ENCODE peak calls at places on chromosomes 5 and 9, in ten cellular contexts. L is left lung; P is HL-60; K is transverse colon; M is CD8-positive, alpha-beta T cell; Z is brain microvascular endothelial cell; G is psoas muscle; Q is CD8-positive, alpha-beta memory T cell; F is ovary; X is adrenal gland. E is an unnamed sample. For H3K27me3, the result is how much of the 10 kb centered on the place peaks cover.

GRCh38 chr5:38714240-38714639 is 131.6 kb upstream of the OSMR start:
- DNase-seq in L (no peak), P (no peak), K (no peak), M (no peak), Z (no peak), G (no peak), Q (no peak), F (no peak), X (no peak), E (no peak)

GRCh38 chr5:80933061-80933460 is 27.1 kb upstream of the RASGRF2 start:
- DNase-seq in L (no peak), P (no peak), K (no peak), M (no peak), Z (peak), G (no peak), Q (no peak), F (no peak), X (no peak), E (no peak)

GRCh38 chr5:37900692-37901091 is 60.9 kb upstream of the GDNF start:
- DNase-seq in L (no peak), P (no peak), K (peak), M (no peak), Z (peak), G (peak), Q (no peak), F (peak), X (peak), E (no peak)

GRCh38 chr5:3835817-3836216 is 240.2 kb downstream of the IRX1 start:
- DNase-seq in L (no peak), P (no peak), K (no peak), M (no peak), Z (no peak), G (no peak), Q (no peak), F (no peak), X (no peak), E (no peak)

GRCh38 chr5:156191547-156191946 is 135.4 kb upstream of the SGCD start:
- DNase-seq in L (no peak), P (no peak), K (no peak), M (no peak), Z (no peak), G (no peak), Q (no peak), F (no peak), X (no peak), E (no peak)

GRCh38 chr9:112411626-112412027 is 31.7 kb downstream of the HSDL2 start:
- DNase-seq in L (no peak), P (no peak), K (no peak), M (no peak), Z (no peak), G (no peak), Q (no peak), F (no peak), X (no peak), E (no peak)

GRCh38 chr5:25944786-25945185 is 1093.6 kb downstream of the CDH9 start:
- DNase-seq in L (no peak), P (no peak), K (no peak), M (no peak), Z (no peak), G (no peak), Q (no peak), F (no peak), X (no peak), E (no peak)

GRCh38 chr5:68464424-68464823 is 248.9 kb downstream of the PIK3R1 start:
- DNase-seq in L (no peak), P (peak), K (no peak), M (peak), Z (peak), G (no peak), Q (no peak), F (no peak), X (no peak), E (peak)

GRCh38 chr5:112146323-112146848 is 272.7 kb downstream of the EPB41L4A start:
- DNase-seq in L (no peak), P (no peak), K (no peak), M (no peak), Z (peak), G (peak), Q (no peak), F (no peak), X (peak), E (peak)

GRCh38 chr5:52981507-52981906 is 7.6 kb upstream of the ITGA2 start:
- DNase-seq in L (no peak), P (no peak), K (no peak), M (no peak), Z (no peak), G (no peak), Q (no peak), F (no peak), X (no peak), E (no peak)

GRCh38 chr5:150645070-150645700 is 4.7 kb downstream of the SYNPO start:
- DNase-seq in L (no peak), P (no peak), K (no peak), M (no peak), Z (peak), G (peak), Q (no peak), F (peak), X (peak), E (no peak)

GRCh38 chr5:37738057-37738691 is 101.7 kb downstream of the GDNF start:
- DNase-seq in L (no peak), P (no peak), K (no peak), M (no peak), Z (peak), G (no peak), Q (no peak), F (no peak), X (no peak), E (peak)

GRCh38 chr5:34535944-34536628 is 120.0 kb upstream of the RAI14 start:
- DNase-seq in L (no peak), P (no peak), K (no peak), M (no peak), Z (no peak), G (no peak), Q (no peak), F (no peak), X (no peak), E (no peak)

GRCh38 chr5:132060501-132061161 is at the start of gene IL3:
- DNase-seq in L (peak), P (no peak), K (peak), M (no peak), Z (no peak), G (no peak), Q (no peak), F (peak), X (peak), E (no peak)

GRCh38 chr9:69932901-69933300 is 110.7 kb upstream of the MAMDC2 start:
- DNase-seq in L (no peak), P (no peak), K (no peak), M (no peak), Z (no peak), G (no peak), Q (no peak), F (no peak), X (no peak), E (no peak)

GRCh38 chr9:114501786-114502682 is 3.2 kb downstream of the WHRN start:
- DNase-seq in L (no peak), P (no peak), K (no peak), M (no peak), Z (peak), G (no peak), Q (no peak), F (no peak), X (peak), E (peak)

GRCh38 chr5:145887976-145888574 is 15.3 kb upstream of the GRXCR2 start:
- DNase-seq in L (no peak), P (no peak), K (peak), M (no peak), Z (peak), G (no peak), Q (no peak), F (no peak), X (peak), E (peak)

GRCh38 chr5:54243483-54244080 is 66.8 kb downstream of the ARL15 start:
- DNase-seq in L (no peak), P (no peak), K (peak), M (no peak), Z (peak), G (no peak), Q (peak), F (no peak), X (peak), E (no peak)

GRCh38 chr9:102273952-102274351 is 535.5 kb upstream of the GRIN3A start:
- DNase-seq in L (no peak), P (no peak), K (no peak), M (no peak), Z (peak), G (no peak), Q (no peak), F (no peak), X (no peak), E (peak)

GRCh38 chr9:2872941-2873323 is 29.0 kb upstream of the PUM3 start:
- DNase-seq in L (no peak), P (no peak), K (no peak), M (no peak), Z (no peak), G (no peak), Q (no peak), F (no peak), X (no peak), E (no peak)

GRCh38 chr9:33813712-33814641 is 3.0 kb upstream of the UBE2R2 start:
- DNase-seq in L (no peak), P (no peak), K (no peak), M (no peak), Z (peak), G (no peak), Q (peak), F (no peak), X (no peak), E (peak)

GRCh38 chr5:158992104-158992740 is 107.5 kb downstream of the EBF1 start:
- DNase-seq in L (no peak), P (no peak), K (no peak), M (no peak), Z (no peak), G (no peak), Q (no peak), F (no peak), X (no peak), E (no peak)

GRCh38 chr5:14327624-14328023 is 184.5 kb downstream of the TRIO start:
- DNase-seq in L (no peak), P (no peak), K (no peak), M (no peak), Z (peak), G (no peak), Q (no peak), F (no peak), X (no peak), E (no peak)

GRCh38 chr9:114958021-114958846 is 27.8 kb upstream of the TNFSF8 start:
- DNase-seq in L (peak), P (peak), K (peak), M (no peak), Z (no peak), G (peak), Q (no peak), F (no peak), X (peak), E (no peak)

GRCh38 chr5:91642592-91642991 is 259.5 kb upstream of the ARRDC3 start:
- DNase-seq in L (no peak), P (no peak), K (no peak), M (no peak), Z (no peak), G (no peak), Q (no peak), F (no peak), X (no peak), E (no peak)

DNA sequence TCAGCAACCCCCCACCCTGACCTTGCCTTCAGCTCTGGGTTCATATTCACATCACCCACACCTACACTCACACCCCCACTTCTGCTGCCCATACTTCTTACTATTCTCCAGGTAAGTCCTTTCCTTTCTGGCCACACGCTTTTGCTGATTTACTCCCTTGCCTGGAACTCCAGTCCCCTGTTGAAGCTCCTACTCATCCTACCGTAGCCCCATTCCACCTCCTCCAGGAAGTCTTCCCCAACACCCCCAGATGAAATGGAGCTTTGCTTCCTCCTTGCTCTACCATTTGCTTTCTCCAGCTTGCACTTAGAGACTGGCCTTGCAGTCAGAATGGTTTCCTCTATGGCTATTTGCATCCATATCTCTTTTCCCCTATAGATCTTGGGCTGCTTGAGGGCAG is 182.3 kb downstream of the MELK start:
- DNase-seq in L (no peak), P (no peak), K (no peak), M (no peak), Z (no peak), G (no peak), Q (no peak), F (no peak), X (no peak), E (no peak)
- H3K27me3 ChIP-seq in L (half or more), P (under half), K (under half), M (under half), Z (under half), G (under half), Q (under half), F (under half), X (under half), E (under half)

GRCh38 chr9:135522931-135523330 is 1.7 kb downstream of the LCN1 start:
- DNase-seq in L (peak), P (no peak), K (no peak), M (no peak), Z (no peak), G (no peak), Q (no peak), F (peak), X (no peak), E (no peak)
- H3K27me3 ChIP-seq in L (half or more), P (under half), K (under half), M (under half), Z (under half), G (under half), Q (under half), F (under half), X (under half), E (under half)

DNA sequence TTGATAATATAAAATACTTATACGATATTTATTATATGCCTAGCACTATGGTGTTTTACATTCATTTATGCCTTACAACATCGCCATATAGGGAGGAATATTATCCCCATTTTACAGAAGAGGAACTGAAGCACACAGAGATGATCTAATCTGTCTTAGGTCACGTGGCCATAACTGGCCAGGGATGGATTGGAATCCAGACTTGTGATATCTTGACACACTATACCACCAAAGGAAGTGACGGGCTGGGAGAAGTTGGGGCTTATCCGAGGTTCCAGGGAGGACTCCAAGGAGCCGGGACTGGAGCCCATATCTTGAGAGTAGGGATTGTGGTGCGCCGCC is 129.8 kb downstream of the TMEM174 start:
- DNase-seq in L (no peak), P (no peak), K (no peak), M (no peak), Z (peak), G (no peak), Q (no peak), F (no peak), X (no peak), E (no peak)
- H3K27me3 ChIP-seq in L (half or more), P (under half), K (half or more), M (under half), Z (under half), G (under half), Q (half or more), F (under half), X (half or more), E (half or more)

GRCh38 chr5:141867139-141867538 is 11.1 kb downstream of the PCDH1 start:
- DNase-seq in L (no peak), P (no peak), K (peak), M (no peak), Z (no peak), G (no peak), Q (no peak), F (no peak), X (no peak), E (no peak)

GRCh38 chr5:141866111-141866510 is 12.1 kb downstream of the PCDH1 start:
- DNase-seq in L (peak), P (no peak), K (peak), M (no peak), Z (no peak), G (no peak), Q (no peak), F (no peak), X (no peak), E (peak)

GRCh38 chr5:141868541-141868940 is 9.7 kb downstream of the PCDH1 start:
- DNase-seq in L (no peak), P (no peak), K (no peak), M (no peak), Z (no peak), G (no peak), Q (no peak), F (no peak), X (no peak), E (no peak)

GRCh38 chr5:141869040-141869439 is 9.2 kb downstream of the PCDH1 start:
- DNase-seq in L (no peak), P (no peak), K (no peak), M (no peak), Z (no peak), G (no peak), Q (no peak), F (no peak), X (no peak), E (no peak)

DNA sequence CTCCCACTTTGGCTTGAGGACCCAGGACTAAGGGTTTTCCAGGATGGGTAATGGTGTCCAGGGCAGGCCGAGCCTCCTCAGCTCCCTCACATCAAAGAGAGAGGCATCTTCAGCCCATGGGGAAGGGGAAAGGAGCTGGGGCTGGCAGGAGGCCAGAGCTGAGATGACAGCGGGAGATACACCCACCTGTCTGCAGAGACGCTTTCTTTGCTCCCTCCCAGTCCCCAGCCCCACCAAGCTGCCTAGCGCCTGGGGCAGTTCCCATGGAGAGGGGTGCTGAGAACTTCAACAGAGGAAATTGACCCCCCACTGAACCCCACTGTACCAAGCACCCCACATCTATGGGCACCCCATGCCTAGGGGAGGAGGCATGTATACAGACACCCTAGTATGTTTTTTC is 10.6 kb downstream of the PCDH1 start:
- DNase-seq in L (no peak), P (no peak), K (no peak), M (no peak), Z (no peak), G (no peak), Q (no peak), F (no peak), X (no peak), E (no peak)
- H3K27me3 ChIP-seq in L (under half), P (under half), K (under half), M (under half), Z (under half), G (under half), Q (under half), F (under half), X (under half), E (under half)

GRCh38 chr5:93580387-93581100 is 475 bp downstream of the NR2F1-AS1 start:
- DNase-seq in L (no peak), P (no peak), K (no peak), M (no peak), Z (no peak), G (no peak), Q (no peak), F (peak), X (no peak), E (peak)
- H3K27me3 ChIP-seq in L (half or more), P (under half), K (half or more), M (half or more), Z (under half), G (under half), Q (half or more), F (under half), X (under half), E (half or more)

DNA sequence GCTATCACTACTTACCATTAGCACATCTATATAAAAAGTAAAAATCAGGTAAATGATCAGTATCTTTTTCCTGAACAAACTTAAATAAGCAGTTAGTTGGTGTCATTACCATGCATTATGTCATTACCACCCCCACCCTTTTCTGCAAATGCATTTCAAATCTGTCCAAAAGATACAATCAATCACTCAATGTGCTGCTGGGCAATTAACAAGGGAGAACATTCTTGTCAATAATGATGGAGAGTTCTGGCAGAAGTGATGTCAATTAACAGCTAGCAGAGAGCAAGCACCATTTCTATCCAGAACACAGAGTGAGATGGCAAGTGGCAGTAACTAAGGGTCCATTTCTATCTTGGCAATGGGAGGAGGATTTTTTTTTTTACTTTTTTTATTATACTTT is 3.5 kb upstream of the PDE4D start:
- DNase-seq in L (no peak), P (no peak), K (no peak), M (no peak), Z (no peak), G (no peak), Q (no peak), F (no peak), X (no peak), E (no peak)
- H3K27me3 ChIP-seq in L (under half), P (under half), K (under half), M (under half), Z (under half), G (under half), Q (under half), F (under half), X (under half), E (half or more)

GRCh38 chr9:133476531-133476930 is 2.4 kb downstream of the SLC2A6 start:
- DNase-seq in L (peak), P (peak), K (no peak), M (no peak), Z (no peak), G (no peak), Q (no peak), F (no peak), X (no peak), E (no peak)
- H3K27me3 ChIP-seq in L (under half), P (under half), K (under half), M (under half), Z (under half), G (under half), Q (under half), F (under half), X (under half), E (under half)

GRCh38 chr9:123654647-123655637 is 275.0 kb downstream of the DENND1A start:
- DNase-seq in L (no peak), P (no peak), K (no peak), M (no peak), Z (no peak), G (no peak), Q (no peak), F (no peak), X (no peak), E (no peak)
- H3K27me3 ChIP-seq in L (under half), P (under half), K (under half), M (under half), Z (under half), G (under half), Q (under half), F (under half), X (under half), E (under half)